ENCODE peak calls at places on chromosome 2, in four cellular contexts. I is ELF-1, G is DMS53, W is amniotic epithelial cell. L is an unnamed sample.

GRCh38 chr2:222900354-222900753 is 39.5 kb downstream of the ACSL3 start:
- DNase-seq in W (peak), I (no peak), G (peak), L (no peak)

GRCh38 chr2:56229397-56230060 is 45.7 kb downstream of the CCDC85A start:
- DNase-seq in W (no peak), G (no peak), I (no peak), L (no peak)

GRCh38 chr2:9693138-9693520 is 62.3 kb upstream of the YWHAQ start:
- DNase-seq in I (no peak), W (peak), G (no peak), L (no peak)

GRCh38 chr2:199118701-199119241 is 339.0 kb downstream of the SATB2 start:
- DNase-seq in W (no peak), G (no peak), I (no peak), L (no peak)

GRCh38 chr2:172931256-172931894 is 144.3 kb upstream of the MAP3K20 start:
- DNase-seq in W (peak), I (peak), G (peak), L (no peak)

GRCh38 chr2:36338827-36339145 is 16.8 kb upstream of the CRIM1 start:
- DNase-seq in W (peak), G (no peak), I (no peak), L (no peak)

GRCh38 chr2:8028036-8028435 is 653.8 kb upstream of the ID2 start:
- DNase-seq in I (no peak), G (no peak), W (no peak), L (no peak)

GRCh38 chr2:12918841-12919445 is 202.2 kb downstream of the TRIB2 start:
- DNase-seq in I (no peak), G (no peak), W (peak), L (no peak)

GRCh38 chr2:23404426-23404825 is 19.4 kb downstream of the KLHL29 start:
- DNase-seq in W (peak), I (peak), G (peak), L (no peak)

GRCh38 chr2:1900736-1901135 is 156.4 kb upstream of the PXDN start:
- DNase-seq in G (no peak), W (no peak), I (peak), L (peak)

GRCh38 chr2:5482929-5483331 is 209.3 kb upstream of the SOX11 start:
- DNase-seq in G (no peak), I (peak), W (no peak), L (peak)

GRCh38 chr2:214699236-214699635 is 110.2 kb downstream of the BARD1 start:
- DNase-seq in I (no peak), W (no peak), G (no peak), L (no peak)

GRCh38 chr2:41400057-41400665 is 647.7 kb upstream of the PKDCC start:
- DNase-seq in W (peak), I (peak), G (peak), L (peak)

L was measured in glutamatergic neuron.